ENCODE peak calls at places on chromosomes 6 and 20, in ten cellular contexts. V is HCT116, R is GM12892, K is sigmoid colon, G is endothelial cell of umbilical vein, J is breast epithelium, L is esophagus muscularis mucosa, A is spleen, B is vagina, D is prostate gland. C is an unnamed sample.

GRCh38 chr20:16759161-16759523 is 11.0 kb downstream of the OTOR start:
- DNase-seq in B (no peak), R (no peak), K (no peak), A (no peak), G (no peak), J (no peak), L (no peak), D (no peak), V (no peak), C (no peak)

GRCh38 chr6:141587482-141588266 is 545.1 kb upstream of the GJE1 start:
- DNase-seq in B (no peak), R (no peak), V (no peak), J (no peak), A (no peak), K (no peak), D (no peak), L (no peak), G (no peak), C (no peak)

GRCh38 chr6:119587537-119587936 is 238.0 kb upstream of the MAN1A1 start:
- DNase-seq in K (no peak), L (no peak), A (no peak), B (no peak), V (peak), D (no peak), R (no peak), G (no peak), J (no peak), C (no peak)

GRCh38 chr6:44966449-44967091 is 361.6 kb upstream of the RUNX2 start:
- DNase-seq in B (no peak), L (no peak), J (no peak), R (no peak), V (peak), G (peak), K (no peak), D (no peak), A (no peak), C (no peak)

GRCh38 chr6:121436966-121437756 is 1.7 kb downstream of the GJA1 start:
- DNase-seq in J (peak), K (peak), B (no peak), R (no peak), G (peak), D (peak), L (no peak), V (no peak), A (no peak), C (no peak)

GRCh38 chr6:152428126-152428525 is 209.0 kb downstream of the SYNE1 start:
- DNase-seq in B (no peak), J (peak), K (no peak), G (no peak), L (no peak), R (no peak), V (peak), A (no peak), D (no peak), C (no peak)

GRCh38 chr20:20664795-20665194 is 47.6 kb downstream of the RALGAPA2 start:
- DNase-seq in D (peak), G (peak), A (no peak), K (no peak), J (no peak), L (no peak), B (no peak), R (no peak), V (peak), C (no peak)

GRCh38 chr6:116543149-116543548 is 2.3 kb downstream of the TRAPPC3L start:
- DNase-seq in R (no peak), V (no peak), G (no peak), K (no peak), L (no peak), B (no peak), D (no peak), A (no peak), J (no peak), C (no peak)

GRCh38 chr6:145044606-145045275 is 690.6 kb downstream of the EPM2A start:
- DNase-seq in V (no peak), L (no peak), J (no peak), K (no peak), A (no peak), B (no peak), R (no peak), G (peak), D (no peak), C (no peak)

GRCh38 chr6:157952751-157953479 is 28.7 kb upstream of the SYNJ2 start:
- DNase-seq in G (no peak), D (no peak), J (no peak), R (no peak), K (no peak), B (no peak), V (no peak), L (no peak), A (no peak), C (no peak)

GRCh38 chr6:158642805-158643489 is 1.6 kb downstream of the DYNLT1 start:
- DNase-seq in V (no peak), R (no peak), J (no peak), A (no peak), L (peak), D (no peak), B (peak), K (peak), G (peak), C (peak)

GRCh38 chr6:16316741-16317251 is 78.4 kb downstream of the GMPR start:
- DNase-seq in B (no peak), R (no peak), A (no peak), J (no peak), L (no peak), D (no peak), K (no peak), V (peak), G (peak), C (no peak)

GRCh38 chr20:9739991-9740390 is 98.9 kb downstream of the PAK5 start:
- DNase-seq in V (no peak), L (no peak), R (no peak), B (no peak), J (no peak), K (no peak), A (no peak), D (no peak), G (no peak), C (no peak)

GRCh38 chr20:2729251-2729713 is 36.7 kb downstream of the EBF4 start:
- DNase-seq in D (no peak), A (no peak), G (no peak), R (peak), V (no peak), K (no peak), J (no peak), L (peak), B (no peak), C (no peak)

GRCh38 chr6:16805190-16805860 is 44.1 kb upstream of the ATXN1 start:
- DNase-seq in J (no peak), L (no peak), K (no peak), D (no peak), G (no peak), V (no peak), R (no peak), A (no peak), B (no peak), C (no peak)

GRCh38 chr6:125099211-125100017 is 54.2 kb upstream of the TPD52L1 start:
- DNase-seq in G (peak), L (no peak), B (no peak), D (peak), A (peak), V (peak), K (peak), J (peak), R (no peak), C (peak)

GRCh38 chr20:15146948-15147347 is 809.5 kb upstream of the FLRT3 start:
- DNase-seq in B (no peak), L (no peak), A (no peak), V (no peak), K (no peak), G (no peak), D (no peak), R (no peak), J (no peak), C (no peak)

GRCh38 chr6:136503303-136503702 is 46.9 kb downstream of the MAP7 start:
- DNase-seq in R (no peak), B (no peak), J (no peak), G (no peak), K (no peak), V (no peak), D (no peak), L (no peak), A (no peak), C (no peak)

GRCh38 chr6:12392490-12392889 is 102.3 kb downstream of the EDN1 start:
- DNase-seq in B (no peak), R (no peak), V (no peak), L (no peak), J (no peak), D (no peak), A (no peak), K (no peak), G (peak), C (no peak)

GRCh38 chr20:10672579-10673127 is 1.1 kb downstream of the JAG1 start:
- DNase-seq in A (peak), B (no peak), L (peak), R (peak), J (no peak), V (no peak), G (peak), K (peak), D (no peak), C (peak)

GRCh38 chr6:79672631-79673065 is 41.5 kb downstream of the SH3BGRL2 start:
- DNase-seq in G (peak), R (no peak), D (no peak), L (no peak), V (peak), A (no peak), K (no peak), J (no peak), B (no peak), C (no peak)

GRCh38 chr20:3560578-3560977 is 89.8 kb downstream of the ATRN start:
- DNase-seq in A (no peak), L (no peak), J (no peak), G (no peak), V (no peak), B (no peak), R (no peak), D (no peak), K (no peak), C (no peak)

GRCh38 chr6:136701011-136701410 is 91.3 kb downstream of the MAP3K5 start:
- DNase-seq in J (no peak), A (no peak), B (no peak), K (no peak), L (no peak), G (no peak), R (no peak), D (no peak), V (no peak), C (no peak)

GRCh38 chr20:50186987-50187402 is 3.6 kb upstream of the CEBPB start:
- DNase-seq in R (no peak), D (no peak), B (no peak), V (no peak), J (peak), L (no peak), K (peak), A (no peak), G (no peak), C (no peak)

GRCh38 chr6:39896701-39897100 is 37.6 kb downstream of the MOCS1 start:
- DNase-seq in R (no peak), L (no peak), B (no peak), V (no peak), G (no peak), A (peak), J (no peak), K (no peak), D (no peak), C (no peak)

DNA sequence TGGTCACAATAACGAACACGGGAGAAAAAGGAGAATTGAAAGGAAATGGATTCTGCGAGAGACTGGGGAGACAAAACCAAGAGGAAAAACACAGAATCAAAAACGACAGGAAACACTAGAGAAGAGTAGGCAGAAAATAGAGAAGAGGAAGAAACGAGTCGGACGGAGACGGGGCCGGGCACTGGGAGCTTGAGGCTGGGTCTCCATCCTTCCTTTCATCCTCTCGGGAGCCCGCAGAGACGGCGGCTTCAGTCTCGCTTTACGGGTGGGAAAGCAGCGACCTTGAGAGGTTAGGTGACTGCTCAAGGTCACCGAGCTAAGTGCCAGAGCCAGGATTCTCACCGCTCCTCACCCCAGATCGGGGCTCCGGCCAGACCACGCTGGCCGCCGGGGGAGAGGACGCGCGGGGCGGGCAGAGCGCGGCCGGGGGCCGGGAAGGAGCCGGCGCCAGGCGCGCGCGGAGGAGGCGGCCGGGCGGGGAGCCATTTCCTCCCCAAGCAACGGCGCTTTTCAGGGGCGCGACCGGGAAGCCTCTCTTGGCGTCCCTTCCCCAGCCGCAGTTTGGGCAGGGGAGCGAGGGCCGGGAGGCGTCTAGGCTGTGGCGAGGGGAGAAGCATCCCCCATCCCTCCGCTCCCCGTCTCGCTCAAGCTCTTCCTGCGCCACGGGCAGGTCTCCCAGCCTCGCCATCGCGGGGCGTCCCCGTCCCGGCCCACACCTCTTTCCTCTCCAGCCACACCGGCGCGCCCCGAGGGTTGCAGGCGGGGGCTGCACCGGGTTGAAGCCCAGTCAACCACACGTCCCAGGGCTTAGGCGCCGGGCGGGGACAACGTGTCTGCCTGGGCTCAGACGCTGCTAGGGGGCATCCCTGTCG is 24.0 kb upstream of the MAP3K7 start:
- DNase-seq in B (no peak), G (peak), L (no peak), V (no peak), J (no peak), K (peak), R (peak), D (peak), A (peak), C (no peak)
- TF ChIP-seq POLR2A in B (no peak), G (no peak), L (no peak), V (no peak), J (no peak), K (no peak), R (no peak), D (no peak), A (no peak), C (no peak)

GRCh38 chr20:61435184-61435822 is 183.2 kb downstream of the CDH4 start:
- DNase-seq in B (no peak), K (no peak), L (no peak), V (no peak), J (no peak), R (no peak), A (no peak), G (no peak), D (no peak), C (no peak)

GRCh38 chr20:61433816-61434215 is 181.8 kb downstream of the CDH4 start:
- DNase-seq in G (no peak), K (no peak), J (no peak), L (no peak), V (no peak), A (no peak), R (no peak), D (no peak), B (no peak), C (no peak)

GRCh38 chr20:61435823-61436220 is 183.8 kb downstream of the CDH4 start:
- DNase-seq in J (no peak), B (no peak), G (no peak), A (no peak), L (no peak), D (no peak), V (no peak), K (no peak), R (no peak), C (no peak)

GRCh38 chr20:61436268-61436667 is 184.2 kb downstream of the CDH4 start:
- DNase-seq in R (no peak), K (no peak), G (no peak), V (no peak), L (no peak), A (no peak), J (no peak), D (no peak), B (no peak), C (no peak)

GRCh38 chr20:61434361-61434781 is 182.3 kb downstream of the CDH4 start:
- DNase-seq in J (no peak), K (no peak), A (no peak), R (no peak), B (no peak), D (no peak), V (no peak), G (no peak), L (no peak), C (no peak)
- TF ChIP-seq POLR2AphosphoS5 in J (no peak), K (no peak), A (no peak), R (no peak), B (no peak), D (no peak), V (no peak), G (no peak), L (no peak), C (no peak)

GRCh38 chr6:30103630-30104179 is 9.2 kb downstream of the TRIM31 start:
- DNase-seq in G (no peak), K (no peak), D (no peak), A (no peak), R (no peak), J (no peak), B (no peak), V (no peak), L (no peak), C (no peak)

GRCh38 chr6:30100585-30101422 is 12.1 kb downstream of the TRIM31 start:
- DNase-seq in B (no peak), V (no peak), G (no peak), J (peak), L (no peak), K (no peak), A (no peak), R (no peak), D (peak), C (peak)

GRCh38 chr6:30101423-30101938 is 11.4 kb downstream of the TRIM31 start:
- DNase-seq in K (no peak), A (no peak), J (no peak), R (no peak), V (no peak), B (no peak), L (no peak), G (peak), D (peak), C (no peak)

GRCh38 chr6:30102701-30103629 is 9.9 kb downstream of the TRIM31 start:
- DNase-seq in R (peak), L (peak), V (peak), D (peak), A (peak), G (peak), K (peak), B (no peak), J (peak), C (peak)

GRCh38 chr6:30101939-30102700 is 10.8 kb downstream of the TRIM31 start:
- DNase-seq in A (peak), V (peak), K (peak), L (peak), R (peak), J (peak), D (peak), B (peak), G (peak), C (peak)
- TF ChIP-seq POLR2A in A (no peak), V (peak), K (no peak), L (peak), R (no peak), J (peak), D (peak), B (peak), G (peak), C (no peak)

DNA sequence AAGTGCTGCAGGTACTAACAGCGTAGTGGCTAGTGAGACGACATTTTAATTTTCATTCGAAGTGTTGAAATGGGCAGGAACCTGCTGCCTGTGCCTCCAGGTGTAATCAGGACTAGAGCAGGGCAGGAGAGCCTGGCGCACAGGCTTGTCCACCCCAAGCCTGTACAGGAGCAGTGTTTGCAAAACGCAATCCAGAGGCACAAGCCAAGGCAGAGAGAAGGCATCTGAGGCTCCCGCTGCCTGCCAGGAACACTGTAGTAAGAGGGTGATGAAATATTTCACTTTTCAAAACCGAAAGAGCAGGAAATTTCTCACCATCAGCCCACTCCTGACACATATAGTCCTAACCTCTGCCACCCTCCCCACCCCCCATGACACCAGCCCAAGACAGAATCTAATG is 132.5 kb downstream of the RTN4IP1 start:
- DNase-seq in L (no peak), V (no peak), A (no peak), G (no peak), B (no peak), R (no peak), K (no peak), D (peak), J (no peak), C (no peak)
- TF ChIP-seq POLR2AphosphoS5 in L (no peak), V (no peak), A (no peak), G (no peak), B (no peak), R (no peak), K (no peak), D (peak), J (no peak), C (no peak)

GRCh38 chr20:43942661-43943285 is 28.1 kb downstream of the TOX2 start:
- DNase-seq in A (no peak), G (peak), J (no peak), L (no peak), R (peak), D (no peak), V (peak), B (no peak), K (no peak), C (no peak)
- TF ChIP-seq POLR2A in A (no peak), G (no peak), J (no peak), L (no peak), R (no peak), D (no peak), V (no peak), B (no peak), K (no peak), C (no peak)

C was measured in stomach.